ENCODE peak calls at places on chromosomes 5 and 9, in nine cellular contexts. U is left lung; X is Karpas-422; Z is NCI-H1417 treated with DMSO at 0.1 percent for 48 hours; H is AG10803; F is left cardiac atrium; G is transverse colon; D is right cardiac atrium; R is stimulated activated CD8-positive, alpha-beta memory T cell treated with anti-CD3 and anti-CD28 coated beads, Interleukin-15, amount 100 ng/mL, for 24 hours. L is an unnamed sample.

GRCh38 chr9:71285191-71285656 is 163.8 kb upstream of the TRPM3 start:
- DNase-seq in U (no peak), X (peak; percentile 83), Z (peak; percentile 89), H (peak; percentile 71), F (peak; percentile 22), G (peak; percentile 11), D (no peak), R (no peak), L (peak; percentile 24)

GRCh38 chr5:81192351-81192750 is 40.8 kb upstream of the CKMT2 start:
- DNase-seq in U (no peak), X (no peak), Z (no peak), H (no peak), F (no peak), G (no peak), D (no peak), R (no peak), L (no peak)

GRCh38 chr5:139284295-139284694 is 9.2 kb upstream of the MATR3 start:
- DNase-seq in U (no peak), X (no peak), Z (no peak), H (no peak), F (no peak), G (no peak), D (no peak), R (no peak), L (no peak)

GRCh38 chr5:163377982-163378381 is 59.4 kb upstream of the CCNG1 start:
- DNase-seq in U (no peak), X (no peak), Z (no peak), H (no peak), F (no peak), G (no peak), D (no peak), R (no peak), L (no peak)

GRCh38 chr5:140882591-140882899 is 621 bp downstream of the PCDHA13 start:
- DNase-seq in U (no peak), X (no peak), Z (no peak), H (no peak), F (no peak), G (no peak), D (no peak), R (no peak), L (no peak)

GRCh38 chr5:9544502-9545300 is 1.2 kb downstream of the SEMA5A start:
- DNase-seq in U (peak; percentile 92), X (no peak), Z (no peak), H (peak; percentile 79), F (peak; percentile 82), G (peak; percentile 89), D (peak; percentile 94), R (peak; percentile 31), L (peak; percentile 95)

GRCh38 chr5:116084891-116085715 is at the start of gene COMMD10:
- DNase-seq in U (peak; percentile 97), X (peak; percentile 95), Z (no peak), H (peak; percentile 80), F (peak; percentile 84), G (peak; percentile 80), D (peak; percentile 91), R (peak; percentile 42), L (peak; percentile 89)

GRCh38 chr9:8961186-8961666 is 1161.6 kb upstream of the DMAC1 start:
- DNase-seq in U (no peak), X (no peak), Z (no peak), H (no peak), F (peak; percentile 29), G (peak; percentile 11), D (no peak), R (no peak), L (peak; percentile 53)

GRCh38 chr5:125413861-125414260 is 667.4 kb upstream of the ZNF608 start:
- DNase-seq in U (no peak), X (no peak), Z (no peak), H (no peak), F (no peak), G (no peak), D (no peak), R (no peak), L (peak; percentile 21)

GRCh38 chr9:22203371-22204138 is 194.4 kb upstream of the CDKN2B start:
- DNase-seq in U (no peak), X (no peak), Z (no peak), H (peak; percentile 62), F (no peak), G (no peak), D (no peak), R (no peak), L (peak; percentile 54)

GRCh38 chr5:82107277-82107676 is 135.5 kb downstream of the ATG10 start:
- DNase-seq in U (no peak), X (no peak), Z (no peak), H (peak; percentile 42), F (no peak), G (no peak), D (no peak), R (no peak), L (peak; percentile 12)

GRCh38 chr9:128421474-128422010 is 885 bp downstream of the CERCAM start:
- DNase-seq in U (no peak), X (no peak), Z (no peak), H (peak; percentile 69), F (no peak), G (no peak), D (peak; percentile 75), R (no peak), L (peak; percentile 58)

GRCh38 chr9:31799953-31800609 is 584.4 kb upstream of the ACO1 start:
- DNase-seq in U (no peak), X (no peak), Z (no peak), H (no peak), F (no peak), G (no peak), D (no peak), R (no peak), L (peak; percentile 2)

GRCh38 chr5:134019636-134020035 is 14.9 kb upstream of the VDAC1 start:
- DNase-seq in U (no peak), X (no peak), Z (no peak), H (no peak), F (no peak), G (no peak), D (no peak), R (no peak), L (no peak)

GRCh38 chr5:6715758-6716633 is 2.8 kb downstream of the TENT4A start:
- DNase-seq in U (no peak), X (peak; percentile 56), Z (no peak), H (no peak), F (no peak), G (no peak), D (no peak), R (no peak), L (no peak)

GRCh38 chr5:179427032-179427675 is 81.9 kb upstream of the ADAMTS2 start:
- DNase-seq in U (peak; percentile 78), X (no peak), Z (no peak), H (no peak), F (no peak), G (no peak), D (peak; percentile 29), R (no peak), L (no peak)

GRCh38 chr9:74322661-74323314 is 174.3 kb upstream of the RORB start:
- DNase-seq in U (no peak), X (no peak), Z (no peak), H (no peak), F (no peak), G (no peak), D (no peak), R (no peak), L (no peak)

GRCh38 chr9:90933468-90933867 is 131.8 kb downstream of the SYK start:
- DNase-seq in U (no peak), X (no peak), Z (no peak), H (no peak), F (no peak), G (no peak), D (no peak), R (no peak), L (no peak)

GRCh38 chr9:75451505-75451904 is 363.2 kb downstream of the OSTF1 start:
- DNase-seq in U (no peak), X (no peak), Z (no peak), H (no peak), F (no peak), G (no peak), D (no peak), R (no peak), L (peak; percentile 20)

GRCh38 chr5:176737001-176737745 is 73.2 kb upstream of the UNC5A start:
- DNase-seq in U (peak; percentile 28), X (no peak), Z (no peak), H (no peak), F (no peak), G (peak; percentile 0), D (no peak), R (no peak), L (no peak)

GRCh38 chr9:125650271-125650737 is 56.7 kb downstream of the MAPKAP1 start:
- DNase-seq in U (no peak), X (no peak), Z (no peak), H (peak; percentile 72), F (no peak), G (no peak), D (no peak), R (no peak), L (peak; percentile 81)

GRCh38 chr5:41796061-41796460 is 74.2 kb downstream of the OXCT1 start:
- DNase-seq in U (no peak), X (no peak), Z (no peak), H (no peak), F (no peak), G (no peak), D (no peak), R (no peak), L (peak; percentile 26)

GRCh38 chr5:175520321-175520720 is 42.0 kb downstream of the SFXN1 start:
- DNase-seq in U (no peak), X (no peak), Z (no peak), H (no peak), F (no peak), G (no peak), D (no peak), R (no peak), L (no peak)

GRCh38 chr9:124001865-124002525 is 9.6 kb upstream of the LHX2 start:
- DNase-seq in U (no peak), X (no peak), Z (no peak), H (no peak), F (no peak), G (no peak), D (no peak), R (no peak), L (no peak)

GRCh38 chr5:143733635-143734341 is 78.2 kb upstream of the HMHB1 start:
- DNase-seq in U (no peak), X (no peak), Z (no peak), H (peak; percentile 77), F (no peak), G (no peak), D (no peak), R (no peak), L (no peak)

GRCh38 chr9:120713257-120714087 is 798 bp downstream of the MEGF9 start:
- DNase-seq in U (peak; percentile 85), X (peak; percentile 74), Z (no peak), H (no peak), F (peak; percentile 45), G (peak; percentile 29), D (peak; percentile 77), R (no peak), L (peak; percentile 50)

GRCh38 chr9:81028504-81028903 is 660.8 kb downstream of the TLE1 start:
- DNase-seq in U (no peak), X (no peak), Z (no peak), H (peak; percentile 77), F (no peak), G (no peak), D (no peak), R (no peak), L (peak; percentile 90)

GRCh38 chr5:150600951-150601773 is 39.3 kb upstream of the SYNPO start:
- DNase-seq in U (no peak), X (no peak), Z (no peak), H (peak; percentile 56), F (peak; percentile 32), G (no peak), D (peak; percentile 68), R (no peak), L (no peak)

GRCh38 chr5:129460951-129461815 is 1.1 kb downstream of the ADAMTS19 start:
- DNase-seq in U (peak; percentile 83), X (peak; percentile 67), Z (no peak), H (no peak), F (peak; percentile 45), G (peak; percentile 45), D (peak; percentile 76), R (no peak), L (peak; percentile 77)

GRCh38 chr5:65778126-65778525 is 56.1 kb downstream of the NLN start:
- DNase-seq in U (no peak), X (no peak), Z (no peak), H (no peak), F (no peak), G (no peak), D (no peak), R (no peak), L (no peak)

GRCh38 chr9:114392749-114393112 is 4.9 kb upstream of the AKNA start:
- DNase-seq in U (no peak), X (no peak), Z (no peak), H (no peak), F (no peak), G (peak; percentile 72), D (no peak), R (no peak), L (no peak)